ENCODE peak calls at places on chromosomes 5 and 9, in nine cellular contexts. R is psoas muscle, Z is left ventricle myocardium inferior, A is body of pancreas, S is PC-9, T is mucosa of descending colon, G is A673, F is sigmoid colon, C is cardiac muscle cell. W is an unnamed sample.
A peak's percentile ranks its signal among the peaks of the same experiment; 100 is the strongest.

GRCh38 chr5:157648275-157648990 is 3.8 kb downstream of the SOX30 start:
- DNase-seq in T (no peak), F (no peak), S (no peak), G (no peak), A (no peak), R (no peak), C (no peak), Z (no peak), W (no peak)

GRCh38 chr5:106862450-106863193 is 808.1 kb downstream of the EFNA5 start:
- DNase-seq in A (no peak), R (no peak), S (no peak), C (no peak), T (no peak), G (no peak), F (no peak), Z (no peak), W (no peak)

GRCh38 chr9:3138236-3139229 is 294.6 kb upstream of the PUM3 start:
- DNase-seq in G (no peak), F (no peak), A (no peak), S (no peak), Z (no peak), T (no peak), R (no peak), C (no peak), W (no peak)

GRCh38 chr5:139593716-139594319 is 32.7 kb downstream of the UBE2D2 start:
- DNase-seq in A (no peak), Z (no peak), G (no peak), T (no peak), F (no peak), C (peak; percentile 60), R (no peak), S (peak; percentile 71), W (peak; percentile 29)

GRCh38 chr5:157549954-157550549 is 25.5 kb downstream of the ADAM19 start:
- DNase-seq in F (no peak), R (no peak), G (no peak), T (no peak), S (no peak), C (no peak), A (no peak), Z (no peak), W (no peak)

GRCh38 chr9:78325343-78325742 is 28.4 kb downstream of the PSAT1 start:
- DNase-seq in G (peak; percentile 60), F (no peak), C (peak; percentile 84), S (no peak), Z (no peak), T (peak; percentile 29), R (no peak), A (peak; percentile 87), W (peak; percentile 93)

GRCh38 chr9:21465859-21466518 is 16.1 kb downstream of the IFNE start:
- DNase-seq in R (no peak), G (peak; percentile 35), Z (no peak), A (peak; percentile 25), T (no peak), S (peak; percentile 51), F (no peak), C (peak; percentile 81), W (no peak)

GRCh38 chr5:176660530-176660859 is 13.2 kb downstream of the TSPAN17 start:
- DNase-seq in R (no peak), S (no peak), F (no peak), T (no peak), Z (no peak), C (no peak), G (no peak), A (no peak), W (no peak)

GRCh38 chr5:31559942-31560341 is 27.8 kb downstream of the C5orf22 start:
- DNase-seq in C (no peak), T (no peak), F (no peak), R (no peak), G (no peak), Z (no peak), S (no peak), A (no peak), W (no peak)

GRCh38 chr5:89951876-89952275 is 457.7 kb downstream of the CETN3 start:
- DNase-seq in Z (no peak), G (no peak), T (no peak), S (no peak), C (no peak), F (no peak), R (no peak), A (no peak), W (no peak)

GRCh38 chr5:157431544-157432200 is 28.3 kb upstream of the NIPAL4 start:
- DNase-seq in F (no peak), T (no peak), C (peak; percentile 73), G (peak; percentile 63), A (peak; percentile 26), R (no peak), Z (no peak), S (no peak), W (peak; percentile 46)

GRCh38 chr9:4559238-4560182 is 69.2 kb downstream of the SLC1A1 start:
- DNase-seq in F (no peak), G (no peak), T (no peak), Z (no peak), A (no peak), R (no peak), S (no peak), C (no peak), W (no peak)

GRCh38 chr9:4921449-4921848 is 63.6 kb upstream of the JAK2 start:
- DNase-seq in T (no peak), G (no peak), S (no peak), Z (no peak), F (no peak), A (peak; percentile 20), R (no peak), C (no peak), W (no peak)

GRCh38 chr5:5257761-5258160 is 117.6 kb downstream of the ADAMTS16 start:
- DNase-seq in F (no peak), G (no peak), C (no peak), A (no peak), Z (no peak), S (no peak), T (no peak), R (no peak), W (no peak)

GRCh38 chr9:129823934-129824601 is at the start of gene TOR1A:
- DNase-seq in S (peak; percentile 87), Z (peak; percentile 96), G (peak; percentile 96), F (peak; percentile 98), T (peak; percentile 97), A (peak; percentile 97), C (peak; percentile 96), R (peak; percentile 98), W (peak; percentile 93)

GRCh38 chr9:129826344-129826743 is 2.4 kb upstream of the TOR1A start:
- DNase-seq in F (no peak), S (no peak), C (no peak), Z (no peak), G (no peak), T (no peak), A (no peak), R (no peak), W (no peak)

GRCh38 chr9:129826759-129827158 is 2.8 kb upstream of the TOR1A start:
- DNase-seq in F (no peak), R (no peak), G (no peak), S (no peak), T (no peak), C (no peak), Z (no peak), A (no peak), W (no peak)

GRCh38 chr9:129828969-129829368 is 5.0 kb upstream of the TOR1A start:
- DNase-seq in C (no peak), F (no peak), A (no peak), G (no peak), S (no peak), T (no peak), R (no peak), Z (no peak), W (no peak)

DNA sequence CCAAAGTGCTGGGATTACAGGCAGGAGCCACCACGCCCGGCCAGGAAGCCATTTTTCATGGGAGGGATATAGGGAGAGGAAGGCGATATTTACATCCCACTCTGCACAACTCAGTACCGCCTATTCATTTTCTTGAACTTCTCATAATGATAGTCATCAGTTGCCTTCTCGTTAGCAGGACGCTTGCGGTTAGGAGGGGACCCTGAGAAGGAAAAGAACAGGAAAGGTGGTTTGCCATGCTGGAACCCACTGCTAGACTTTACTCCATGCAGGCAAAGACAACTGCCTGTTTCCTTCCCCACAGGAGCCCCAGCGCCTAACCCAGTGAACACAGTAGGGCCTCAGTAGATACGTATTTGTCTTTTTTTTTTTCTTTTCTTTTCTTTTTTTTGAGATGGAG is 4.1 kb upstream of the TOR1A start:
- DNase-seq in T (no peak), G (no peak), Z (no peak), A (no peak), F (no peak), S (no peak), R (no peak), C (no peak), W (no peak)
- H3K36me3 ChIP-seq in T (no peaks in the 10 kb centered on the region), G (peaks cover 30% of the 10 kb centered on the region), Z (peaks cover 63% of the 10 kb centered on the region), A (peaks cover 35% of the 10 kb centered on the region), F (peaks cover 32% of the 10 kb centered on the region), S (peaks cover 17% of the 10 kb centered on the region), R (peaks cover 65% of the 10 kb centered on the region), C (peaks cover 11% of the 10 kb centered on the region), W (no peaks in the 10 kb centered on the region)

GRCh38 chr5:124921694-124922093 is 175.3 kb upstream of the ZNF608 start:
- DNase-seq in C (no peak), R (no peak), F (no peak), S (no peak), Z (no peak), A (no peak), G (no peak), T (no peak), W (no peak)
- H3K4me3 ChIP-seq in C (no peak overlapping the region), R (no peak overlapping the region), F (no peak overlapping the region), S (no peak overlapping the region), Z (no peak overlapping the region), A (no peak overlapping the region), G (no peak overlapping the region), T (no peak overlapping the region), W (no peak overlapping the region)

GRCh38 chr5:180162304-180162661 is 46.7 kb downstream of the RASGEF1C start:
- DNase-seq in F (no peak), G (no peak), T (no peak), A (no peak), R (no peak), Z (no peak), S (no peak), C (no peak), W (no peak)
- H3K36me3 ChIP-seq in F (no peaks in the 10 kb centered on the region), G (no peaks in the 10 kb centered on the region), T (no peaks in the 10 kb centered on the region), A (no peaks in the 10 kb centered on the region), R (no peaks in the 10 kb centered on the region), Z (no peaks in the 10 kb centered on the region), S (no peaks in the 10 kb centered on the region), C (no peaks in the 10 kb centered on the region), W (no peaks in the 10 kb centered on the region)

GRCh38 chr9:87337335-87338074 is 160.2 kb upstream of the DAPK1 start:
- DNase-seq in C (peak; percentile 72), T (no peak), A (peak; percentile 70), G (peak; percentile 84), S (peak; percentile 71), F (no peak), R (no peak), Z (no peak), W (no peak)

GRCh38 chr9:87338075-87338989 is 159.3 kb upstream of the DAPK1 start:
- DNase-seq in C (no peak), R (no peak), S (peak; percentile 58), F (no peak), G (no peak), T (no peak), A (no peak), Z (no peak), W (no peak)

GRCh38 chr9:87336407-87336806 is 161.3 kb upstream of the DAPK1 start:
- DNase-seq in R (no peak), G (peak; percentile 89), F (no peak), Z (no peak), S (no peak), A (peak; percentile 53), C (peak; percentile 53), T (no peak), W (no peak)

GRCh38 chr9:87334366-87334765 is 163.3 kb upstream of the DAPK1 start:
- DNase-seq in Z (no peak), C (no peak), R (no peak), S (no peak), G (no peak), T (no peak), A (no peak), F (no peak), W (no peak)

GRCh38 chr9:87336914-87337333 is 160.7 kb upstream of the DAPK1 start:
- DNase-seq in T (no peak), C (peak; percentile 93), G (peak; percentile 94), S (peak; percentile 75), Z (no peak), F (no peak), A (peak; percentile 76), R (no peak), W (peak; percentile 46)
- H3K4me3 ChIP-seq in T (no peak overlapping the region), C (peak overlapping the region; percentile 30), G (peak overlapping the region; percentile 49), S (peak overlapping the region; percentile 52), Z (peak overlapping the region; percentile 52), F (peak overlapping the region; percentile 19), A (no peak overlapping the region), R (peak overlapping the region; percentile 17), W (no peak overlapping the region)